ENCODE peak calls at places on chromosomes 12 and 14, in four cellular contexts. One of them, this sample, is unnamed.

GRCh38 chr12:46562625-46563228 is 190.2 kb upstream of the SLC38A2 start:
- DNase-seq in type B pancreatic cell: no peak
- DNase-seq in T-helper 2 cell: no peak
- DNase-seq in Kasumi-1: no peak
- DNase-seq in this sample: no peak

GRCh38 chr12:92259852-92260251 is 114.2 kb upstream of the BTG1 start:
- DNase-seq in type B pancreatic cell: no peak
- DNase-seq in T-helper 2 cell: no peak
- DNase-seq in Kasumi-1: no peak
- DNase-seq in this sample: no peak

GRCh38 chr14:33357225-33358010 is 418.7 kb downstream of the NPAS3 start:
- DNase-seq in type B pancreatic cell: no peak
- DNase-seq in Kasumi-1: no peak
- DNase-seq in T-helper 2 cell: no peak
- DNase-seq in this sample: no peak

GRCh38 chr14:69316449-69317391 is 56.8 kb downstream of the GALNT16 start:
- DNase-seq in T-helper 2 cell: no peak
- DNase-seq in type B pancreatic cell: peak
- DNase-seq in Kasumi-1: no peak
- DNase-seq in this sample: no peak

GRCh38 chr12:33586576-33586975 is 147.0 kb upstream of the SYT10 start:
- DNase-seq in Kasumi-1: no peak
- DNase-seq in type B pancreatic cell: no peak
- DNase-seq in T-helper 2 cell: no peak
- DNase-seq in this sample: no peak

GRCh38 chr12:7162691-7163114 is 26.8 kb upstream of the PEX5 start:
- DNase-seq in T-helper 2 cell: no peak
- DNase-seq in type B pancreatic cell: no peak
- DNase-seq in Kasumi-1: no peak
- DNase-seq in this sample: no peak

GRCh38 chr12:16670456-16671050 is 64.6 kb upstream of the LMO3 start:
- DNase-seq in type B pancreatic cell: no peak
- DNase-seq in T-helper 2 cell: no peak
- DNase-seq in Kasumi-1: no peak
- DNase-seq in this sample: no peak

GRCh38 chr12:34400423-34400881 is 378.2 kb downstream of the ALG10 start:
- DNase-seq in T-helper 2 cell: no peak
- DNase-seq in Kasumi-1: no peak
- DNase-seq in type B pancreatic cell: peak
- DNase-seq in this sample: no peak

GRCh38 chr12:44847888-44848770 is 28.0 kb downstream of the NELL2 start:
- DNase-seq in T-helper 2 cell: peak
- DNase-seq in Kasumi-1: no peak
- DNase-seq in type B pancreatic cell: no peak
- DNase-seq in this sample: no peak

GRCh38 chr12:65490193-65490592 is 211.7 kb downstream of the MSRB3 start:
- DNase-seq in T-helper 2 cell: no peak
- DNase-seq in type B pancreatic cell: no peak
- DNase-seq in Kasumi-1: no peak
- DNase-seq in this sample: no peak

GRCh38 chr12:60704171-60704914 is 1108.5 kb downstream of the SLC16A7 start:
- DNase-seq in Kasumi-1: no peak
- DNase-seq in type B pancreatic cell: no peak
- DNase-seq in T-helper 2 cell: no peak
- DNase-seq in this sample: no peak

GRCh38 chr14:68644101-68644500 is 148.8 kb downstream of the ZFP36L1 start:
- DNase-seq in Kasumi-1: no peak
- DNase-seq in T-helper 2 cell: no peak
- DNase-seq in type B pancreatic cell: peak
- DNase-seq in this sample: no peak

GRCh38 chr12:2198088-2198501 is 145.3 kb downstream of the CACNA1C start:
- DNase-seq in T-helper 2 cell: no peak
- DNase-seq in type B pancreatic cell: no peak
- DNase-seq in Kasumi-1: no peak
- DNase-seq in this sample: no peak

GRCh38 chr12:84131076-84131475 is 781.5 kb downstream of the SLC6A15 start:
- DNase-seq in type B pancreatic cell: no peak
- DNase-seq in T-helper 2 cell: no peak
- DNase-seq in Kasumi-1: no peak
- DNase-seq in this sample: no peak

GRCh38 chr14:41285193-41285748 is 321.4 kb upstream of the LRFN5 start:
- DNase-seq in Kasumi-1: peak
- DNase-seq in type B pancreatic cell: no peak
- DNase-seq in T-helper 2 cell: no peak
- DNase-seq in this sample: no peak

GRCh38 chr12:26268841-26269553 is 73.6 kb downstream of the SSPN start:
- DNase-seq in Kasumi-1: no peak
- DNase-seq in T-helper 2 cell: no peak
- DNase-seq in type B pancreatic cell: no peak
- DNase-seq in this sample: no peak

GRCh38 chr12:95673576-95673975 is 117.0 kb downstream of the NTN4 start:
- DNase-seq in type B pancreatic cell: no peak
- DNase-seq in Kasumi-1: no peak
- DNase-seq in T-helper 2 cell: no peak
- DNase-seq in this sample: no peak

GRCh38 chr12:24596768-24597388 is 352.0 kb downstream of the BCAT1 start:
- DNase-seq in Kasumi-1: peak
- DNase-seq in type B pancreatic cell: no peak
- DNase-seq in T-helper 2 cell: no peak
- DNase-seq in this sample: no peak

GRCh38 chr12:82383930-82384513 is 25.7 kb downstream of the METTL25 start:
- DNase-seq in type B pancreatic cell: no peak
- DNase-seq in T-helper 2 cell: no peak
- DNase-seq in Kasumi-1: peak
- DNase-seq in this sample: no peak

GRCh38 chr12:88144546-88145468 is 2.7 kb downstream of the TMTC3 start:
- DNase-seq in type B pancreatic cell: no peak
- DNase-seq in T-helper 2 cell: no peak
- DNase-seq in Kasumi-1: no peak
- DNase-seq in this sample: no peak